ENCODE peak calls at places on chromosomes 3 and 15, in five cellular contexts. One of them, this sample, is unnamed.

GRCh38 chr15:98996169-98996568 is 11.4 kb downstream of the PGPEP1L start:
- DNase-seq in bronchial epithelial cell: no peak
- DNase-seq in NCI-H1092 treated with DMSO at 0.1 percent for 48 hours: no peak
- DNase-seq in stimulated activated naive CD8-positive, alpha-beta T cell treated with anti-CD3 and anti-CD28 coated beads, Interleukin-15, Interleukin-2, amounts not matched to agents 100 U/mL and 50 U/mL, for 24 hours: no peak
- DNase-seq in SK-N-SH: no peak
- DNase-seq in this sample: no peak

GRCh38 chr15:67558502-67558901 is 16.0 kb downstream of the MAP2K5 start:
- DNase-seq in stimulated activated naive CD8-positive, alpha-beta T cell treated with anti-CD3 and anti-CD28 coated beads, Interleukin-15, Interleukin-2, amounts not matched to agents 100 U/mL and 50 U/mL, for 24 hours: no peak
- DNase-seq in NCI-H1092 treated with DMSO at 0.1 percent for 48 hours: no peak
- DNase-seq in SK-N-SH: no peak
- DNase-seq in bronchial epithelial cell: no peak
- DNase-seq in this sample: no peak

GRCh38 chr3:66808891-66809578 is 189.1 kb upstream of the KBTBD8 start:
- DNase-seq in stimulated activated naive CD8-positive, alpha-beta T cell treated with anti-CD3 and anti-CD28 coated beads, Interleukin-15, Interleukin-2, amounts not matched to agents 100 U/mL and 50 U/mL, for 24 hours: no peak
- DNase-seq in bronchial epithelial cell: no peak
- DNase-seq in NCI-H1092 treated with DMSO at 0.1 percent for 48 hours: no peak
- DNase-seq in SK-N-SH: no peak
- DNase-seq in this sample: no peak

GRCh38 chr3:73623996-73624362 is 762 bp downstream of the PDZRN3 start:
- DNase-seq in NCI-H1092 treated with DMSO at 0.1 percent for 48 hours: peak
- DNase-seq in stimulated activated naive CD8-positive, alpha-beta T cell treated with anti-CD3 and anti-CD28 coated beads, Interleukin-15, Interleukin-2, amounts not matched to agents 100 U/mL and 50 U/mL, for 24 hours: no peak
- DNase-seq in SK-N-SH: peak
- DNase-seq in bronchial epithelial cell: no peak
- DNase-seq in this sample: peak

GRCh38 chr15:55221090-55222011 is 24.6 kb upstream of the RSL24D1 start:
- DNase-seq in bronchial epithelial cell: peak
- DNase-seq in stimulated activated naive CD8-positive, alpha-beta T cell treated with anti-CD3 and anti-CD28 coated beads, Interleukin-15, Interleukin-2, amounts not matched to agents 100 U/mL and 50 U/mL, for 24 hours: peak
- DNase-seq in NCI-H1092 treated with DMSO at 0.1 percent for 48 hours: no peak
- DNase-seq in SK-N-SH: no peak
- DNase-seq in this sample: no peak

GRCh38 chr3:36911990-36912804 is 32.7 kb downstream of the TRANK1 start:
- DNase-seq in SK-N-SH: no peak
- DNase-seq in NCI-H1092 treated with DMSO at 0.1 percent for 48 hours: no peak
- DNase-seq in bronchial epithelial cell: peak
- DNase-seq in stimulated activated naive CD8-positive, alpha-beta T cell treated with anti-CD3 and anti-CD28 coated beads, Interleukin-15, Interleukin-2, amounts not matched to agents 100 U/mL and 50 U/mL, for 24 hours: peak
- DNase-seq in this sample: no peak

GRCh38 chr3:101936419-101937331 is 87.4 kb downstream of the NFKBIZ start:
- DNase-seq in NCI-H1092 treated with DMSO at 0.1 percent for 48 hours: no peak
- DNase-seq in SK-N-SH: no peak
- DNase-seq in bronchial epithelial cell: peak
- DNase-seq in stimulated activated naive CD8-positive, alpha-beta T cell treated with anti-CD3 and anti-CD28 coated beads, Interleukin-15, Interleukin-2, amounts not matched to agents 100 U/mL and 50 U/mL, for 24 hours: no peak
- DNase-seq in this sample: no peak

GRCh38 chr3:118488751-118489150 is 545.9 kb downstream of the IGSF11 start:
- DNase-seq in bronchial epithelial cell: peak
- DNase-seq in stimulated activated naive CD8-positive, alpha-beta T cell treated with anti-CD3 and anti-CD28 coated beads, Interleukin-15, Interleukin-2, amounts not matched to agents 100 U/mL and 50 U/mL, for 24 hours: no peak
- DNase-seq in NCI-H1092 treated with DMSO at 0.1 percent for 48 hours: no peak
- DNase-seq in SK-N-SH: no peak
- DNase-seq in this sample: no peak

GRCh38 chr3:119557874-119558264 is 1.5 kb downstream of the CD80 start:
- DNase-seq in SK-N-SH: no peak
- DNase-seq in bronchial epithelial cell: no peak
- DNase-seq in stimulated activated naive CD8-positive, alpha-beta T cell treated with anti-CD3 and anti-CD28 coated beads, Interleukin-15, Interleukin-2, amounts not matched to agents 100 U/mL and 50 U/mL, for 24 hours: peak
- DNase-seq in NCI-H1092 treated with DMSO at 0.1 percent for 48 hours: no peak
- DNase-seq in this sample: no peak

GRCh38 chr3:144683065-144683464 is 711.4 kb downstream of the DIPK2A start:
- DNase-seq in NCI-H1092 treated with DMSO at 0.1 percent for 48 hours: no peak
- DNase-seq in bronchial epithelial cell: no peak
- DNase-seq in SK-N-SH: no peak
- DNase-seq in stimulated activated naive CD8-positive, alpha-beta T cell treated with anti-CD3 and anti-CD28 coated beads, Interleukin-15, Interleukin-2, amounts not matched to agents 100 U/mL and 50 U/mL, for 24 hours: no peak
- DNase-seq in this sample: no peak

GRCh38 chr3:12962292-12962691 is 110.9 kb downstream of the IQSEC1 start:
- DNase-seq in NCI-H1092 treated with DMSO at 0.1 percent for 48 hours: no peak
- DNase-seq in SK-N-SH: no peak
- DNase-seq in bronchial epithelial cell: no peak
- DNase-seq in stimulated activated naive CD8-positive, alpha-beta T cell treated with anti-CD3 and anti-CD28 coated beads, Interleukin-15, Interleukin-2, amounts not matched to agents 100 U/mL and 50 U/mL, for 24 hours: no peak
- DNase-seq in this sample: no peak

GRCh38 chr3:122324871-122325323 is at the start of gene CSTA:
- DNase-seq in NCI-H1092 treated with DMSO at 0.1 percent for 48 hours: no peak
- DNase-seq in SK-N-SH: no peak
- DNase-seq in stimulated activated naive CD8-positive, alpha-beta T cell treated with anti-CD3 and anti-CD28 coated beads, Interleukin-15, Interleukin-2, amounts not matched to agents 100 U/mL and 50 U/mL, for 24 hours: no peak
- DNase-seq in bronchial epithelial cell: peak
- DNase-seq in this sample: no peak

GRCh38 chr3:64311424-64311920 is 86.2 kb upstream of the PRICKLE2 start:
- DNase-seq in SK-N-SH: no peak
- DNase-seq in stimulated activated naive CD8-positive, alpha-beta T cell treated with anti-CD3 and anti-CD28 coated beads, Interleukin-15, Interleukin-2, amounts not matched to agents 100 U/mL and 50 U/mL, for 24 hours: no peak
- DNase-seq in NCI-H1092 treated with DMSO at 0.1 percent for 48 hours: no peak
- DNase-seq in bronchial epithelial cell: peak
- DNase-seq in this sample: no peak

GRCh38 chr3:16512435-16513140 is 911 bp downstream of the RFTN1 start:
- DNase-seq in NCI-H1092 treated with DMSO at 0.1 percent for 48 hours: no peak
- DNase-seq in stimulated activated naive CD8-positive, alpha-beta T cell treated with anti-CD3 and anti-CD28 coated beads, Interleukin-15, Interleukin-2, amounts not matched to agents 100 U/mL and 50 U/mL, for 24 hours: peak
- DNase-seq in SK-N-SH: peak
- DNase-seq in bronchial epithelial cell: peak
- DNase-seq in this sample: no peak

GRCh38 chr3:185460719-185461350 is 38.0 kb downstream of the TMEM41A start:
- DNase-seq in SK-N-SH: peak
- DNase-seq in NCI-H1092 treated with DMSO at 0.1 percent for 48 hours: no peak
- DNase-seq in stimulated activated naive CD8-positive, alpha-beta T cell treated with anti-CD3 and anti-CD28 coated beads, Interleukin-15, Interleukin-2, amounts not matched to agents 100 U/mL and 50 U/mL, for 24 hours: no peak
- DNase-seq in bronchial epithelial cell: peak
- DNase-seq in this sample: no peak

GRCh38 chr3:12557472-12558105 is 702 bp downstream of the MKRN2 start:
- DNase-seq in stimulated activated naive CD8-positive, alpha-beta T cell treated with anti-CD3 and anti-CD28 coated beads, Interleukin-15, Interleukin-2, amounts not matched to agents 100 U/mL and 50 U/mL, for 24 hours: no peak
- DNase-seq in bronchial epithelial cell: peak
- DNase-seq in SK-N-SH: no peak
- DNase-seq in NCI-H1092 treated with DMSO at 0.1 percent for 48 hours: no peak
- DNase-seq in this sample: no peak

GRCh38 chr3:156413293-156413912 is 141.5 kb downstream of the SSR3 start:
- DNase-seq in bronchial epithelial cell: no peak
- DNase-seq in SK-N-SH: no peak
- DNase-seq in NCI-H1092 treated with DMSO at 0.1 percent for 48 hours: no peak
- DNase-seq in stimulated activated naive CD8-positive, alpha-beta T cell treated with anti-CD3 and anti-CD28 coated beads, Interleukin-15, Interleukin-2, amounts not matched to agents 100 U/mL and 50 U/mL, for 24 hours: no peak
- DNase-seq in this sample: no peak

GRCh38 chr3:79286882-79287281 is 480.9 kb downstream of the ROBO1 start:
- DNase-seq in bronchial epithelial cell: no peak
- DNase-seq in NCI-H1092 treated with DMSO at 0.1 percent for 48 hours: no peak
- DNase-seq in SK-N-SH: no peak
- DNase-seq in stimulated activated naive CD8-positive, alpha-beta T cell treated with anti-CD3 and anti-CD28 coated beads, Interleukin-15, Interleukin-2, amounts not matched to agents 100 U/mL and 50 U/mL, for 24 hours: no peak
- DNase-seq in this sample: no peak

GRCh38 chr3:24296441-24297205 is 198.0 kb downstream of the THRB start:
- DNase-seq in NCI-H1092 treated with DMSO at 0.1 percent for 48 hours: no peak
- DNase-seq in stimulated activated naive CD8-positive, alpha-beta T cell treated with anti-CD3 and anti-CD28 coated beads, Interleukin-15, Interleukin-2, amounts not matched to agents 100 U/mL and 50 U/mL, for 24 hours: no peak
- DNase-seq in bronchial epithelial cell: no peak
- DNase-seq in SK-N-SH: no peak
- DNase-seq in this sample: no peak

GRCh38 chr3:5638550-5638949 is 451.0 kb downstream of the EDEM1 start:
- DNase-seq in NCI-H1092 treated with DMSO at 0.1 percent for 48 hours: no peak
- DNase-seq in bronchial epithelial cell: no peak
- DNase-seq in SK-N-SH: no peak
- DNase-seq in stimulated activated naive CD8-positive, alpha-beta T cell treated with anti-CD3 and anti-CD28 coated beads, Interleukin-15, Interleukin-2, amounts not matched to agents 100 U/mL and 50 U/mL, for 24 hours: no peak
- DNase-seq in this sample: no peak

GRCh38 chr3:36814776-36815175 is 50.4 kb upstream of the DCLK3 start:
- DNase-seq in stimulated activated naive CD8-positive, alpha-beta T cell treated with anti-CD3 and anti-CD28 coated beads, Interleukin-15, Interleukin-2, amounts not matched to agents 100 U/mL and 50 U/mL, for 24 hours: no peak
- DNase-seq in SK-N-SH: no peak
- DNase-seq in bronchial epithelial cell: no peak
- DNase-seq in NCI-H1092 treated with DMSO at 0.1 percent for 48 hours: no peak
- DNase-seq in this sample: no peak

GRCh38 chr3:4741404-4742307 is 237.6 kb upstream of the BHLHE40 start:
- DNase-seq in stimulated activated naive CD8-positive, alpha-beta T cell treated with anti-CD3 and anti-CD28 coated beads, Interleukin-15, Interleukin-2, amounts not matched to agents 100 U/mL and 50 U/mL, for 24 hours: peak
- DNase-seq in NCI-H1092 treated with DMSO at 0.1 percent for 48 hours: no peak
- DNase-seq in SK-N-SH: no peak
- DNase-seq in bronchial epithelial cell: peak
- DNase-seq in this sample: no peak

GRCh38 chr3:71355862-71356261 is 227.7 kb downstream of the FOXP1 start:
- DNase-seq in SK-N-SH: no peak
- DNase-seq in stimulated activated naive CD8-positive, alpha-beta T cell treated with anti-CD3 and anti-CD28 coated beads, Interleukin-15, Interleukin-2, amounts not matched to agents 100 U/mL and 50 U/mL, for 24 hours: peak
- DNase-seq in NCI-H1092 treated with DMSO at 0.1 percent for 48 hours: no peak
- DNase-seq in bronchial epithelial cell: no peak
- DNase-seq in this sample: no peak

GRCh38 chr15:39125904-39126303 is 455.0 kb upstream of the THBS1 start:
- DNase-seq in bronchial epithelial cell: peak
- DNase-seq in stimulated activated naive CD8-positive, alpha-beta T cell treated with anti-CD3 and anti-CD28 coated beads, Interleukin-15, Interleukin-2, amounts not matched to agents 100 U/mL and 50 U/mL, for 24 hours: peak
- DNase-seq in NCI-H1092 treated with DMSO at 0.1 percent for 48 hours: peak
- DNase-seq in SK-N-SH: peak
- DNase-seq in this sample: peak

GRCh38 chr3:112297714-112298113 is 3.7 kb upstream of the SLC9C1 start:
- DNase-seq in SK-N-SH: no peak
- DNase-seq in bronchial epithelial cell: no peak
- DNase-seq in stimulated activated naive CD8-positive, alpha-beta T cell treated with anti-CD3 and anti-CD28 coated beads, Interleukin-15, Interleukin-2, amounts not matched to agents 100 U/mL and 50 U/mL, for 24 hours: no peak
- DNase-seq in NCI-H1092 treated with DMSO at 0.1 percent for 48 hours: no peak
- DNase-seq in this sample: no peak

This sample was measured in BE2C.